ENCODE peak calls at places on chromosomes 5 and 9, in four cellular contexts. M is neural crest cell, U is colonic mucosa, T is heart right ventricle. J is an unnamed sample.

GRCh38 chr5:92215116-92215515 is 832.0 kb upstream of the ARRDC3 start:
- DNase-seq in U (no peak), M (no peak), T (no peak), J (no peak)

GRCh38 chr5:156121834-156122386 is 205.1 kb upstream of the SGCD start:
- DNase-seq in T (no peak), M (no peak), U (no peak), J (no peak)

GRCh38 chr9:68577778-68578591 is 37.3 kb upstream of the TMEM252 start:
- DNase-seq in T (no peak), M (no peak), U (no peak), J (no peak)

GRCh38 chr5:3187846-3188425 is 407.7 kb upstream of the IRX1 start:
- DNase-seq in T (no peak), U (no peak), M (no peak), J (no peak)

GRCh38 chr5:52961238-52961637 is 27.9 kb upstream of the ITGA2 start:
- DNase-seq in M (no peak), T (no peak), U (no peak), J (no peak)

GRCh38 chr5:14035859-14036440 is 91.5 kb upstream of the DNAH5 start:
- DNase-seq in U (peak), T (no peak), M (no peak), J (no peak)

GRCh38 chr9:135410831-135411473 is 68.6 kb upstream of the PPP1R26 start:
- DNase-seq in M (no peak), U (no peak), T (no peak), J (no peak)

GRCh38 chr5:144183254-144183889 is 12.7 kb downstream of the KCTD16 start:
- DNase-seq in U (no peak), T (no peak), M (no peak), J (peak)

GRCh38 chr9:29393064-29393463 is 1819.8 kb upstream of the C9orf72 start:
- DNase-seq in U (no peak), T (no peak), M (no peak), J (no peak)

GRCh38 chr5:142829821-142830220 is 59.6 kb downstream of the ARHGAP26 start:
- DNase-seq in M (no peak), T (no peak), U (no peak), J (no peak)

GRCh38 chr9:109817846-109818472 is 38.0 kb downstream of the PALM2AKAP2 start:
- DNase-seq in M (peak), T (no peak), U (peak), J (no peak)

GRCh38 chr5:142722146-142722545 is 36.3 kb upstream of the FGF1 start:
- DNase-seq in T (no peak), M (no peak), U (no peak), J (no peak)

GRCh38 chr5:126624534-126624933 is 23.8 kb downstream of the PHAX start:
- DNase-seq in U (no peak), T (no peak), M (no peak), J (no peak)

GRCh38 chr5:77129386-77129785 is 42.3 kb upstream of the ZBED3 start:
- DNase-seq in M (peak), T (no peak), U (no peak), J (peak)

GRCh38 chr9:114038724-114039313 is 39.3 kb downstream of the AMBP start:
- DNase-seq in U (peak), M (no peak), T (no peak), J (no peak)

GRCh38 chr9:73213300-73213699 is 61.6 kb downstream of the ANXA1 start:
- DNase-seq in U (no peak), M (no peak), T (no peak), J (no peak)

GRCh38 chr5:142697356-142697807 is 11.5 kb upstream of the FGF1 start:
- DNase-seq in M (no peak), U (no peak), T (no peak), J (no peak)

GRCh38 chr5:41980870-41981269 is 55.8 kb downstream of the FBXO4 start:
- DNase-seq in M (no peak), U (no peak), T (no peak), J (no peak)

GRCh38 chr5:102223542-102224444 is 72.3 kb downstream of the SLCO4C1 start:
- DNase-seq in M (no peak), T (no peak), U (no peak), J (no peak)

GRCh38 chr9:135504262-135505229 is 4.1 kb downstream of the MRPS2 start:
- DNase-seq in T (peak), M (peak), U (peak), J (peak)

GRCh38 chr5:102289251-102289899 is 6.7 kb downstream of the SLCO4C1 start:
- DNase-seq in U (no peak), T (no peak), M (no peak), J (no peak)

GRCh38 chr9:35105571-35106342 is 2.8 kb upstream of the STOML2 start:
- DNase-seq in M (no peak), U (no peak), T (no peak), J (no peak)

GRCh38 chr5:78273436-78273835 is 21.1 kb downstream of the AP3B1 start:
- DNase-seq in M (no peak), T (no peak), U (no peak), J (no peak)

GRCh38 chr5:176578391-176578808 is 29.3 kb downstream of the CDHR2 start:
- DNase-seq in U (peak), T (no peak), M (peak), J (peak)

GRCh38 chr9:14887149-14887548 is 23.1 kb downstream of the FREM1 start:
- DNase-seq in M (no peak), T (no peak), U (peak), J (no peak)

GRCh38 chr5:54524704-54525103 is 7.1 kb downstream of the SNX18 start:
- DNase-seq in U (no peak), M (no peak), T (peak), J (no peak)

GRCh38 chr5:168104811-168105481 is 186.5 kb upstream of the WWC1 start:
- DNase-seq in T (no peak), U (peak), M (no peak), J (no peak)

GRCh38 chr9:127923046-127923445 is 6.2 kb upstream of the ST6GALNAC4 start:
- DNase-seq in M (no peak), U (no peak), T (no peak), J (no peak)

J was measured in CD8-positive, alpha-beta T cell.